ENCODE peak calls at places on chromosomes 1 and 21, in five cellular contexts. K is kidney, Q is PC-3, E is lung, W is left ventricle myocardium inferior. N is an unnamed sample.

GRCh38 chr21:31459457-31459856 is 115.4 kb upstream of the TIAM1 start:
- DNase-seq in K (no peak), Q (no peak), E (no peak), W (no peak), N (no peak)

GRCh38 chr1:170929835-170930554 is 5.3 kb upstream of the MROH9 start:
- DNase-seq in K (no peak), Q (peak), E (peak), W (no peak), N (no peak)

GRCh38 chr1:113934006-113934405 is 4.9 kb downstream of the HIPK1 start:
- DNase-seq in K (no peak), Q (no peak), E (no peak), W (no peak), N (no peak)

GRCh38 chr21:34202553-34203332 is 129.4 kb downstream of the MRPS6 start:
- DNase-seq in K (peak), Q (no peak), E (no peak), W (peak), N (no peak)

GRCh38 chr1:67468066-67468718 is 38.0 kb upstream of the SERBP1 start:
- DNase-seq in K (no peak), Q (peak), E (no peak), W (no peak), N (no peak)

GRCh38 chr1:58887059-58887458 is 103.2 kb upstream of the JUN start:
- DNase-seq in K (no peak), Q (no peak), E (no peak), W (no peak), N (no peak)

GRCh38 chr1:57360846-57361407 is 62.9 kb downstream of the DAB1 start:
- DNase-seq in K (no peak), Q (no peak), E (no peak), W (no peak), N (no peak)

GRCh38 chr1:61132176-61133047 is 50.1 kb downstream of the NFIA start:
- DNase-seq in K (no peak), Q (no peak), E (no peak), W (no peak), N (no peak)

GRCh38 chr1:69524010-69524409 is 43.7 kb upstream of the LRRC7 start:
- DNase-seq in K (no peak), Q (no peak), E (no peak), W (no peak), N (no peak)

GRCh38 chr1:65229201-65229600 is 80.1 kb upstream of the DNAJC6 start:
- DNase-seq in K (no peak), Q (no peak), E (no peak), W (no peak), N (no peak)

GRCh38 chr1:222250376-222250775 is 297.5 kb downstream of the HHIPL2 start:
- DNase-seq in K (no peak), Q (no peak), E (no peak), W (no peak), N (peak)

GRCh38 chr1:204830671-204831585 is 39.7 kb upstream of the NFASC start:
- DNase-seq in K (no peak), Q (no peak), E (no peak), W (no peak), N (no peak)

GRCh38 chr21:39502631-39503030 is 50.9 kb downstream of the SH3BGR start:
- DNase-seq in K (no peak), Q (no peak), E (no peak), W (no peak), N (no peak)

GRCh38 chr21:35390013-35390776 is 341.1 kb upstream of the RUNX1 start:
- DNase-seq in K (no peak), Q (peak), E (no peak), W (no peak), N (peak)

GRCh38 chr1:91120421-91120820 is 98.6 kb upstream of the ZNF644 start:
- DNase-seq in K (no peak), Q (no peak), E (peak), W (no peak), N (no peak)

GRCh38 chr1:159756397-159756796 is 24.4 kb upstream of the DUSP23 start:
- DNase-seq in K (no peak), Q (no peak), E (no peak), W (no peak), N (no peak)

GRCh38 chr1:42089246-42089645 is 64.0 kb upstream of the GUCA2B start:
- DNase-seq in K (no peak), Q (no peak), E (no peak), W (no peak), N (no peak)

GRCh38 chr1:37476460-37477197 is 2.2 kb downstream of the ZC3H12A start:
- DNase-seq in K (peak), Q (peak), E (peak), W (peak), N (no peak)

GRCh38 chr1:115727706-115728249 is 40.7 kb downstream of the CASQ2 start:
- DNase-seq in K (peak), Q (peak), E (peak), W (peak), N (peak)

GRCh38 chr1:47002211-47002610 is 21.3 kb upstream of the CYP4X1 start:
- DNase-seq in K (no peak), Q (peak), E (no peak), W (no peak), N (no peak)

GRCh38 chr1:207261971-207262370 is 59.5 kb upstream of the CD55 start:
- DNase-seq in K (no peak), Q (peak), E (no peak), W (no peak), N (no peak)

GRCh38 chr21:44326716-44327602 is 12.2 kb downstream of the CFAP410 start:
- DNase-seq in K (no peak), Q (no peak), E (no peak), W (no peak), N (no peak)

GRCh38 chr1:186806477-186806876 is 22.3 kb upstream of the PLA2G4A start:
- DNase-seq in K (no peak), Q (peak), E (no peak), W (no peak), N (no peak)

GRCh38 chr1:184773762-184774320 is 19.2 kb upstream of the EDEM3 start:
- DNase-seq in K (no peak), Q (no peak), E (no peak), W (no peak), N (no peak)

GRCh38 chr1:235552146-235552716 is 48.0 kb upstream of the B3GALNT2 start:
- DNase-seq in K (no peak), Q (no peak), E (no peak), W (peak), N (no peak)

GRCh38 chr1:93463960-93464359 is 16.0 kb downstream of the FNBP1L start:
- DNase-seq in K (no peak), Q (no peak), E (no peak), W (no peak), N (no peak)

GRCh38 chr1:75768021-75768420 is 18.0 kb upstream of the RABGGTB start:
- DNase-seq in K (no peak), Q (no peak), E (no peak), W (no peak), N (no peak)

GRCh38 chr1:240946926-240947325 is 335.0 kb upstream of the GREM2 start:
- DNase-seq in K (no peak), Q (peak), E (no peak), W (no peak), N (peak)

GRCh38 chr1:51506537-51506936 is 12.5 kb downstream of the EPS15 start:
- DNase-seq in K (no peak), Q (no peak), E (no peak), W (no peak), N (peak)

GRCh38 chr1:152646656-152647055 is 16.5 kb upstream of the LCE2D start:
- DNase-seq in K (no peak), Q (no peak), E (no peak), W (no peak), N (no peak)

GRCh38 chr1:181208967-181209366 is 120.5 kb downstream of the IER5 start:
- DNase-seq in K (no peak), Q (no peak), E (no peak), W (no peak), N (no peak)

GRCh38 chr1:55894521-55894920 is 679.4 kb upstream of the USP24 start:
- DNase-seq in K (no peak), Q (peak), E (no peak), W (no peak), N (no peak)

GRCh38 chr1:94025383-94026340 is 95.3 kb downstream of the ABCA4 start:
- DNase-seq in K (no peak), Q (peak), E (no peak), W (no peak), N (no peak)

GRCh38 chr1:174974711-174975111 is 25.0 kb upstream of the CACYBP start:
- DNase-seq in K (no peak), Q (no peak), E (no peak), W (peak), N (no peak)

GRCh38 chr1:116956378-116956777 is 45.2 kb upstream of the CD101 start:
- DNase-seq in K (no peak), Q (no peak), E (no peak), W (no peak), N (no peak)

GRCh38 chr1:183655562-183656075 is 2.5 kb upstream of the APOBEC4 start:
- DNase-seq in K (peak), Q (peak), E (peak), W (peak), N (no peak)

GRCh38 chr1:201850053-201850397 is 21.1 kb downstream of the IPO9 start:
- DNase-seq in K (no peak), Q (peak), E (peak), W (peak), N (peak)

GRCh38 chr1:234154320-234155251 is 218.7 kb upstream of the COA6 start:
- DNase-seq in K (no peak), Q (peak), E (no peak), W (no peak), N (peak)

GRCh38 chr1:69492286-69492685 is 75.4 kb upstream of the LRRC7 start:
- DNase-seq in K (no peak), Q (no peak), E (no peak), W (no peak), N (no peak)

DNA sequence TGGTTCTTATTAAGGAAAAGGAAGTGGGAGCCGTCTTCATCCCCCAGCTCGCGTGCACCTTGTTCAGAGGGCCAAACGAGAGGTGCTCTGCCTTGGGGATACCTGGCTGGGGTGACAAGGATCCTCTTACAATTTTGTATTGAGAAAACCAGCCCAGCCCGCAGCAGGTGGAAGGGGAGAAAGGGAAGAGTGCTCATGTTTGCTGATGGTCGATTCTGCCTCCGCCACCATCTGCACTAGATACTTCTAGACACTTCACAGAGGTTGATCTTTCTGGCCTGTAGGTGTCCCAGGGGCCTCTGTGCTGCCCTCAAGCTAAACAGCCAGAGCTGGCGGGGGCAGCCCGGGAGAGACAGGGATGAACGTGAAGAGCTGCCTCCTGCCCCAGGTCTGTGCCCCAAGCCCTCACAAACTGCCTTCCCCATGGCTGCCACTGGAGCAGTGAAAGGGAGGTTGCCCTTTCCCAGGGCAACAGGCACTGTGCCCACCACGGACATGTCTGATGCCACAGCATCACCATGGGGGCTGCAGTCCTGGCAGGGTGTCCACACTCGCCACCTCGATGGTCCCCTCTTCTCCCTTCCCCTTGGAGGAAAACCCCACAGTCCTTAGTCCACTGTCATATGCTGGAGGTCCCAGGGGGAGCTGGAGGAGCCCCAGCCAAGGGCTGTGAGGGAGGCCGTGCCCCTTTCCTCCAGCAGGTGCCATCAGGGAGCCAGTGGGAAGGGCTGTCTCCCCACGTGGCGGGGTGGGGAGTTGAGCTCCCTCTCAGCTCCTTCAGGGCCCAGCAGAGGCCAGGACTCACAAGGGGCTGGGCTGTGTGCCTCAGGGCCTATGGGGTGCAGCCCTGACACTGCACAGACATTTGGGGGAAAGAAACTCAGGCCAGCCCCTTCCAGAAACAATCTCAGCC is 8.1 kb downstream of the ADPRS start:
- DNase-seq in K (peak), Q (peak), E (no peak), W (no peak), N (no peak)
- TF ChIP-seq CTCF in K (no peak), Q (peak), E (no peak), W (no peak), N (peak)

DNA sequence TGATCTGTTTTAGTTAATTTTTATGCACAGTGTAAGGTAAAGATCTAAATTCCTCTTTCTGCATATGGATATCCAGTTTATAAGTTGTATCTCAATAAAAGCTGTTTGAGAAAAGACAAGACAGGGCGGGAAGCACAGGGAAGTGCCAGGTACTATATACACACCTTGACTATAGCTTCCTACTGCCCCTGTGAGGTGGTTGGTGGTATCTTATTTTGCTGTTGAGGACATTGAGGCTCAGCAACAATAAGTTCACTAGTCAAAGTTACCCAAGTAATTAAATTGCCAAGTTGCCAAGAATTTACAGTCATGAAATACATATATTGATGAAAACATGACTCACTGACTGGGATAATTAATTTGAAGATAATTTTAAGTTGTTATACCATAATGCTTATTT is 109.1 kb downstream of the CD247 start:
- DNase-seq in K (no peak), Q (peak), E (no peak), W (no peak), N (no peak)
- TF ChIP-seq CTCF in K (no peak), Q (peak), E (no peak), W (no peak), N (no peak)

DNA sequence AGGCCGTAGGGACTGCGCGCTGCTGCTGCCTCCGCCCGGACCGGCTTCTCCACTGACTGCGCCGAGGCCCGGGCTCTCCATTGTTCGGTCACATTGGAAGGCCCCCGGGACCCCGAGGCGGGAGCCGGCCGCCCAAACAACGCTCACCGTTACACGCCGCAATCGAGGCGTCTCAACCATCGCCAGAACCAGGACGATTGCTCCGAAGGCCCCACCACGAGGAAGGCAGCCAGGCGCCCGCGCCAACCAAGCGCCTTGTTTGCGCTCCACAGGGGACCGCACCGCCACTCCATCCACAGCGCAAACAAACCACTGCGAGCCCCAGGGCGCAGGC is 595 bp downstream of the GLUL start:
- DNase-seq in K (no peak), Q (no peak), E (no peak), W (no peak), N (no peak)
- TF ChIP-seq CTCF in K (no peak), Q (no peak), E (no peak), W (peak), N (no peak)

GRCh38 chr1:18630511-18631495 is at the start of gene PAX7:
- DNase-seq in K (no peak), Q (no peak), E (no peak), W (no peak), N (no peak)

GRCh38 chr1:18629659-18630510 is 761 bp upstream of the PAX7 start:
- DNase-seq in K (no peak), Q (no peak), E (no peak), W (no peak), N (no peak)

GRCh38 chr1:18632218-18632588 is 1.6 kb downstream of the PAX7 start:
- DNase-seq in K (no peak), Q (no peak), E (no peak), W (no peak), N (no peak)

GRCh38 chr1:18631496-18632217 is 1.0 kb downstream of the PAX7 start:
- DNase-seq in K (no peak), Q (no peak), E (no peak), W (no peak), N (no peak)

GRCh38 chr1:18628511-18628910 is 2.1 kb upstream of the PAX7 start:
- DNase-seq in K (peak), Q (no peak), E (no peak), W (no peak), N (no peak)
- TF ChIP-seq CTCF in K (no peak), Q (no peak), E (no peak), W (no peak), N (no peak)

N was measured in AG04449.